ENCODE peak calls at places on chromosome 4, in seven cellular contexts. C, V, N, H, S, M and L are unnamed samples.

GRCh38 chr4:34932591-34932990 is 1311.7 kb downstream of the ARAP2 start:
- DNase-seq in N (no peak), V (no peak), S (no peak), M (no peak), H (no peak), C (no peak), L (no peak)

GRCh38 chr4:876780-877179 is 50.9 kb upstream of the CPLX1 start:
- DNase-seq in V (no peak), H (no peak), M (no peak), C (no peak), N (no peak), S (no peak), L (no peak)

GRCh38 chr4:83906561-83906960 is 370.7 kb downstream of the GPAT3 start:
- DNase-seq in N (no peak), C (no peak), S (no peak), V (no peak), M (no peak), H (no peak), L (no peak)

GRCh38 chr4:100169796-100170485 is 20.3 kb downstream of the DDIT4L start:
- DNase-seq in S (no peak), H (no peak), C (no peak), N (no peak), V (no peak), M (no peak), L (no peak)

GRCh38 chr4:145178740-145179139 is 1.6 kb downstream of the OTUD4 start:
- DNase-seq in N (no peak), M (no peak), S (peak; percentile 49), H (no peak), C (no peak), V (no peak), L (no peak)

GRCh38 chr4:113673450-113673849 is 88.1 kb downstream of the CAMK2D start:
- DNase-seq in N (no peak), M (peak; percentile 28), V (no peak), C (no peak), H (no peak), S (peak; percentile 42), L (no peak)

GRCh38 chr4:175369087-175369486 is 443.0 kb downstream of the GPM6A start:
- DNase-seq in S (no peak), V (peak; percentile 60), N (no peak), C (no peak), H (no peak), M (no peak), L (no peak)

GRCh38 chr4:34826660-34827059 is 1417.7 kb downstream of the ARAP2 start:
- DNase-seq in H (no peak), V (no peak), C (no peak), M (no peak), N (no peak), S (no peak), L (no peak)

GRCh38 chr4:140343303-140343702 is 30.1 kb upstream of the SCOC start:
- DNase-seq in N (no peak), S (no peak), V (no peak), H (no peak), C (no peak), M (no peak), L (no peak)

GRCh38 chr4:48901196-48901595 is 5.4 kb downstream of the OCIAD2 start:
- DNase-seq in N (no peak), S (no peak), C (no peak), H (no peak), V (no peak), M (no peak), L (no peak)

GRCh38 chr4:8278421-8279287 is 9.1 kb downstream of the HTRA3 start:
- DNase-seq in N (no peak), C (no peak), S (peak; percentile 25), H (peak; percentile 38), M (peak; percentile 64), V (peak; percentile 28), L (no peak)

GRCh38 chr4:4693258-4693657 is 151.4 kb upstream of the STX18 start:
- DNase-seq in M (no peak), C (no peak), S (no peak), V (no peak), N (no peak), H (no peak), L (no peak)

GRCh38 chr4:39043058-39043696 is 11.0 kb upstream of the TMEM156 start:
- DNase-seq in C (no peak), H (no peak), M (no peak), S (no peak), V (no peak), N (no peak), L (no peak)

GRCh38 chr4:42458686-42459085 is 61.4 kb downstream of the SHISA3 start:
- DNase-seq in C (no peak), H (no peak), M (no peak), V (no peak), S (no peak), N (no peak), L (peak; percentile 21)

GRCh38 chr4:183602444-183603102 is 56.4 kb downstream of the RWDD4 start:
- DNase-seq in V (no peak), S (no peak), C (no peak), M (no peak), H (no peak), N (no peak), L (no peak)

GRCh38 chr4:164358400-164358799 is 395.5 kb upstream of the SMIM31 start:
- DNase-seq in V (no peak), N (no peak), H (no peak), M (no peak), S (no peak), C (no peak), L (no peak)

GRCh38 chr4:138049350-138049749 is 192.8 kb downstream of the SLC7A11 start:
- DNase-seq in H (no peak), C (no peak), V (no peak), N (no peak), S (no peak), M (no peak), L (no peak)

GRCh38 chr4:17624821-17625220 is 10.4 kb downstream of the MED28 start:
- DNase-seq in N (no peak), C (no peak), V (no peak), M (no peak), S (no peak), H (no peak), L (no peak)

GRCh38 chr4:7547368-7548040 is 112.8 kb upstream of the PSAPL1 start:
- DNase-seq in S (no peak), C (no peak), H (no peak), V (no peak), M (no peak), N (no peak), L (no peak)

GRCh38 chr4:146675171-146675570 is 36.5 kb downstream of the POU4F2 start:
- DNase-seq in V (no peak), H (no peak), M (no peak), S (no peak), N (no peak), C (no peak), L (no peak)

GRCh38 chr4:58734030-58734673 is 1624.0 kb upstream of the IGFBP7 start:
- DNase-seq in M (peak; percentile 4), N (no peak), H (no peak), C (no peak), S (no peak), V (no peak), L (no peak)

GRCh38 chr4:117577686-117578085 is 456.6 kb upstream of the NDST3 start:
- DNase-seq in H (no peak), M (no peak), V (peak; percentile 6), N (no peak), C (no peak), S (no peak), L (no peak)